ENCODE peak calls at places on chromosome 22, in five cellular contexts. Z, U, V, G and M are unnamed samples.

GRCh38 chr22:42177891-42178336 is 47.3 kb upstream of the CYP2D6 start:
- DNase-seq in V (no peak), U (no peak), Z (no peak), G (no peak), M (no peak)

GRCh38 chr22:41925783-41926460 is 684 bp downstream of the TNFRSF13C start:
- DNase-seq in Z (peak; percentile 91), U (peak; percentile 84), V (no peak), G (peak; percentile 78), M (peak; percentile 45)

GRCh38 chr22:45707605-45708004 is 36.0 kb downstream of the ATXN10 start:
- DNase-seq in U (no peak), Z (no peak), V (no peak), G (no peak), M (no peak)

GRCh38 chr22:29767289-29768051 is at the start of gene UQCR10:
- DNase-seq in U (peak; percentile 98), G (peak; percentile 91), V (peak; percentile 85), Z (peak; percentile 94), M (peak; percentile 85)

GRCh38 chr22:30402036-30402759 is 5.4 kb downstream of the SEC14L2 start:
- DNase-seq in Z (no peak), U (no peak), V (no peak), G (peak; percentile 52), M (no peak)

GRCh38 chr22:34897126-34897525 is 168.8 kb upstream of the ISX start:
- DNase-seq in G (no peak), V (no peak), Z (no peak), U (no peak), M (no peak)

GRCh38 chr22:30996462-30996861 is 27.4 kb downstream of the TUG1 start:
- DNase-seq in Z (no peak), G (no peak), U (no peak), V (no peak), M (no peak)

GRCh38 chr22:28268845-28269244 is 349.8 kb upstream of the PITPNB start:
- DNase-seq in U (no peak), G (no peak), Z (no peak), V (no peak), M (no peak)

GRCh38 chr22:18114495-18114894 is 3.9 kb downstream of the TUBA8 start:
- DNase-seq in U (no peak), Z (no peak), G (no peak), V (no peak), M (no peak)

GRCh38 chr22:20101638-20102037 is 14.3 kb upstream of the RANBP1 start:
- DNase-seq in V (no peak), Z (no peak), U (no peak), G (no peak), M (no peak)

GRCh38 chr22:29320546-29320945 is 5.0 kb upstream of the RASL10A start:
- DNase-seq in G (no peak), U (no peak), Z (no peak), V (no peak), M (peak; percentile 50)

GRCh38 chr22:35541254-35541748 is 670 bp downstream of the RASD2 start:
- DNase-seq in U (peak; percentile 44), Z (peak; percentile 46), V (no peak), G (no peak), M (no peak)

GRCh38 chr22:30210235-30210831 is 36.2 kb downstream of the LIF start:
- DNase-seq in V (peak; percentile 96), U (no peak), Z (no peak), G (no peak), M (peak; percentile 89)

GRCh38 chr22:30894371-30894740 is 74.2 kb downstream of the MORC2 start:
- DNase-seq in Z (no peak), G (no peak), V (no peak), U (no peak), M (no peak)

GRCh38 chr22:46578824-46579561 is 41.2 kb upstream of the GRAMD4 start:
- DNase-seq in Z (no peak), U (no peak), V (no peak), G (peak; percentile 59), M (peak; percentile 64)

GRCh38 chr22:21450320-21450831 is 16.8 kb upstream of the TMEM191C start:
- DNase-seq in G (no peak), U (no peak), Z (peak; percentile 45), V (no peak), M (no peak)

GRCh38 chr22:50677493-50678217 is 5.0 kb downstream of the SHANK3 start:
- DNase-seq in V (no peak), Z (no peak), G (no peak), U (no peak), M (no peak)

GRCh38 chr22:25545117-25545516 is 19.4 kb upstream of the GRK3 start:
- DNase-seq in U (no peak), Z (no peak), G (no peak), V (no peak), M (no peak)

GRCh38 chr22:30262917-30263741 is 3.5 kb downstream of the OSM start:
- DNase-seq in Z (peak; percentile 94), U (peak; percentile 90), G (peak; percentile 78), V (no peak), M (peak; percentile 64)

GRCh38 chr22:26414347-26414746 is 14.7 kb upstream of the ASPHD2 start:
- DNase-seq in V (no peak), G (no peak), U (no peak), Z (no peak), M (no peak)

GRCh38 chr22:49936018-49936972 is 17.9 kb downstream of the CRELD2 start:
- DNase-seq in G (peak; percentile 95), U (peak; percentile 35), V (no peak), Z (peak; percentile 82), M (peak; percentile 93)

GRCh38 chr22:22578702-22579424 is 19.8 kb upstream of the PRAME start:
- DNase-seq in V (no peak), G (peak; percentile 85), U (no peak), Z (no peak), M (no peak)

GRCh38 chr22:21796231-21796630 is 60.6 kb upstream of the YPEL1 start:
- DNase-seq in V (no peak), G (no peak), U (no peak), Z (no peak), M (no peak)

DNA sequence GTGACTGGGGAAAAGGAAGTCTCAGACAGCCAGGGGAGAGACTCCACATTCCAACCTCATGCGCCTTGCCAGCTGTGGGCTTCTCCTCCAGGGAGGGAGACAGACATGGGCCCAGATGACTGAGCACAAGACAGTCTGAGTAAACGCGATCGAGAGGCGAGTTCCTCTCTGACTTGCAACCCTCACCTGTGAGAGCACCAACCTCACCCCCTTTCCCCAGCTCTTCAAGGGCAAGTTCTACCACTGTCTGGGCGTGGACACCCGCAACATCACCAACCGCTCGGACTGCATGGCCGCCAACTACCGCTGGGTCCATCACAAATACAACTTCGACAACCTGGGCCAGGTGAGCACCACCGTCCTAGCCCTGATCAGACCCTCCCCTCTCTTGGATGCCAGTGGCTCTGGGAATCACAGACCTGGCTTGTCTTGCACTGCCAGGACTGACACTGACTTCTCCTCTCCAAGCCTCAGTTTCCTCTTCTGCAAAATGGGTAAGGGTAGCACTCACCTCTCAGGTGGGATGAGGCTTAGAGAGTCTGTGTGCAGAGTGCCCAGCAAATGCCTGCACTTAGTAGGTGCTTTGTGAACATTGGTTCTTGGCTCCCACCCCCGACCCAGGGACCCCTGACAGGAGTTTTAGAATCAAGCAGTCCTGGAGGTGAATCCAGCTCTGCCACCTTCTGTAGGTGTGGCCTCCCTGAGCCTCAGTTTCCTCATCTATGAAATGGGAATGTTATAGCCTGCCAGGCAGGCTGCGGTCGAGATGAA is 95.3 kb downstream of the CACNA1I start:
- DNase-seq in V (no peak), U (no peak), Z (no peak), G (no peak), M (no peak)
- TF ChIP-seq SP1 in V (no peak), U (no peak), Z (no peak), G (no peak), M (no peak)

GRCh38 chr22:44550666-44551491 is 52.8 kb upstream of the RTL6 start:
- DNase-seq in U (no peak), Z (no peak), G (no peak), V (no peak), M (no peak)
- TF ChIP-seq SP1 in U (no peak), Z (no peak), G (no peak), V (no peak), M (no peak)

GRCh38 chr22:32697331-32697995 is 104.0 kb upstream of the TIMP3 start:
- DNase-seq in V (no peak), U (no peak), Z (no peak), G (no peak), M (peak; percentile 88)
- TF ChIP-seq SP1 in V (no peak), U (no peak), Z (no peak), G (no peak), M (no peak)

DNA sequence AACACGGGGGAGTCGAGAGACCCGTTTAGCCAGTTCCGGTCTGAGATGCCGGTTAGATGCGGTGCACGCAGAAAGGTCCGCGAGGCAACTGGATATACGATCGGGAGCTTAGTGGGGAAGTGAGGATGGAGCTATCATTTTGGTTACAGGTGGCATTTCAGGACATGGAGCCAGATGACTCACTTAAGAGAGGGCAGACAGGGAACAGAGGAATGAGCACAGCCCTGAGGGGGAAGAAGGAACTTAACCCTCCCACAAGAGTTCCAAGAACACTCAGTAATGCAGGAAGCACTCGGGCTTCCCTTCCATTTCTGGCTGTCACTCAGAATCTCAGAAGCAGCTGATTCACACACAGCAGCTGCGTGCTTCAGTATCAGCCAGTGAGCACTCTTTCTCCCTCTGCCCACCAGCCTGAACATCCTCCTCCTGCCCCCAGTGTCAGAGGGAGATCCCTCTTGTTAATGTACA is 34.9 kb downstream of the EFCAB6 start:
- DNase-seq in V (no peak), Z (no peak), U (no peak), G (peak; percentile 1), M (no peak)
- TF ChIP-seq SP1 in V (no peak), Z (no peak), U (no peak), G (no peak), M (no peak)